ENCODE peak calls at places on chromosome 14, in six cellular contexts. I is SK-N-SH, C is K562, Z is H1, X is HepG2, K is GM12878. G is an unnamed sample.

GRCh38 chr14:21987937-21988336 is 314.3 kb upstream of the OR4E1 start:
- DNase-seq in I (peak; percentile 11), X (peak; percentile 68), K (no peak), C (peak; percentile 10), Z (no peak), G (peak; percentile 45)

GRCh38 chr14:88321692-88322504 is 1.2 kb downstream of the KCNK10 start:
- DNase-seq in K (no peak), X (no peak), I (no peak), Z (peak; percentile 47), C (no peak), G (no peak)

GRCh38 chr14:48373993-48374392 is 698.6 kb upstream of the MDGA2 start:
- DNase-seq in K (no peak), Z (no peak), X (no peak), C (no peak), I (no peak), G (no peak)

GRCh38 chr14:101200008-101200649 is 296.6 kb upstream of the RTL1 start:
- DNase-seq in C (no peak), X (no peak), K (no peak), I (peak; percentile 6), Z (peak; percentile 32), G (no peak)

GRCh38 chr14:65134651-65135579 is 32.6 kb upstream of the MAX start:
- DNase-seq in I (no peak), Z (no peak), C (no peak), K (no peak), X (no peak), G (no peak)

GRCh38 chr14:102227184-102227964 is 77.6 kb downstream of the MOK start:
- DNase-seq in I (no peak), Z (no peak), K (no peak), C (no peak), X (no peak), G (no peak)

GRCh38 chr14:75615200-75615599 is 36.8 kb downstream of the FLVCR2 start:
- DNase-seq in Z (no peak), X (no peak), C (no peak), K (no peak), I (no peak), G (no peak)

GRCh38 chr14:90960818-90961217 is 99.6 kb downstream of the RPS6KA5 start:
- DNase-seq in K (no peak), X (no peak), C (no peak), I (no peak), Z (no peak), G (no peak)

GRCh38 chr14:75715926-75716780 is 55.1 kb downstream of the TTLL5 start:
- DNase-seq in Z (no peak), K (no peak), C (no peak), I (no peak), X (no peak), G (no peak)

GRCh38 chr14:83548061-83548839 is 1981.7 kb upstream of the FLRT2 start:
- DNase-seq in X (no peak), K (no peak), I (no peak), Z (no peak), C (no peak), G (no peak)

GRCh38 chr14:30395065-30395464 is 163.9 kb upstream of the G2E3 start:
- DNase-seq in X (no peak), K (no peak), C (no peak), I (no peak), Z (no peak), G (no peak)

GRCh38 chr14:96578619-96579018 is 76.4 kb downstream of the PAPOLA start:
- DNase-seq in K (no peak), I (no peak), Z (no peak), C (no peak), X (no peak), G (no peak)

GRCh38 chr14:103657466-103657865 is 28.5 kb downstream of the KLC1 start:
- DNase-seq in Z (no peak), C (no peak), K (no peak), X (no peak), I (no peak), G (no peak)

GRCh38 chr14:94239416-94239815 is 53.7 kb downstream of the SERPINA10 start:
- DNase-seq in C (no peak), X (no peak), I (no peak), Z (no peak), K (no peak), G (no peak)

GRCh38 chr14:70029296-70030132 is 150.3 kb downstream of the SMOC1 start:
- DNase-seq in C (no peak), K (no peak), I (no peak), X (no peak), Z (no peak), G (no peak)

GRCh38 chr14:76768671-76769500 is 7.6 kb downstream of the VASH1 start:
- DNase-seq in C (no peak), I (no peak), Z (peak; percentile 41), X (no peak), K (no peak), G (no peak)
- H3K27ac ChIP-seq in C (no peak overlapping the region), I (peak overlapping the region; percentile 75), Z (no peak overlapping the region), X (no peak overlapping the region), K (no peak overlapping the region), G (no peak overlapping the region)

GRCh38 chr14:77203611-77204456 is 22.2 kb downstream of the TMEM63C start:
- DNase-seq in Z (no peak), I (peak; percentile 70), X (no peak), K (no peak), C (no peak), G (no peak)
- TF ChIP-seq SIN3A in Z (no peak), I (no peak), X (no peak), K (no peak), C (no peak), G (no peak)

DNA sequence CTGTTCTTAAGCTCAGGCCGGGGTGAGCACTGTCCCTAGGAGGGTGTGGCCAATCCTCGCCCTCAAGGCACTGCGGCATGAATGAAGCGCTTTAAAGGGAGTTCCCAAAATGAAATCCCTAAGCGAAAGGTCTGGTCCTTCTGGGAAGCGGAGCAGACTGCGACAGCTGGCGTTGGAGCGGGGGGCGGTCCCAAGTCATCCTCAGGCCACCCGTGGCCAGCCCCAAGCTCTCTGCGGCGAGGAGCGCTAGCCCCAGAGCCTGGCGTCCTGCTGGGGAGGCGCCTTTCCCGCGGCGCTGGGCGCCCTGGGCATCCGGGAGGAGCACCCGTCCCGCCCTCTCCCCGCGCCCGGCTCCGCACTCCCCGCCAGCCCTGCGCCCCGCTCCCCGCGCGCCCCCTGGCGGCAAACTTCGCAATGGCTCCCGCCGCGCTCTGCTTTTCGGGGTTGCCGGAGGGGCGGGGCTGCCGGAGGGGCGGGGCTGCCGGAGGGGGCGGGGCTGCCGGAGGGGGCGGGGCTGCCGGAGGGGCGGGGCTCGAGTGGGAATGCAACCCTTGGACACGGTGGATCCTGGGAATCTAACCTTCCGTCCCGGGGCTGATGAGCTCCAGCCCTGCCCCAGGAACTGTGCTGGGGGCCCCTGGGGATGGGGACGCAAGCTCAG is 25.4 kb downstream of the ZBTB42 start:
- DNase-seq in I (peak; percentile 95), Z (peak; percentile 100), X (peak; percentile 65), K (no peak), C (peak; percentile 83), G (peak; percentile 47)
- H3K27ac ChIP-seq in I (peak overlapping the region; percentile 35), Z (no peak overlapping the region), X (peak overlapping the region; percentile 56), K (no peak overlapping the region), C (no peak overlapping the region), G (peak overlapping the region; percentile 42)

GRCh38 chr14:32366256-32366655 is 37.2 kb downstream of the AKAP6 start:
- DNase-seq in X (no peak), Z (no peak), K (no peak), I (peak; percentile 34), C (no peak), G (no peak)
- TF ChIP-seq SIN3A in X (no peak), Z (no peak), K (no peak), I (no peak), C (no peak), G (no peak)

DNA sequence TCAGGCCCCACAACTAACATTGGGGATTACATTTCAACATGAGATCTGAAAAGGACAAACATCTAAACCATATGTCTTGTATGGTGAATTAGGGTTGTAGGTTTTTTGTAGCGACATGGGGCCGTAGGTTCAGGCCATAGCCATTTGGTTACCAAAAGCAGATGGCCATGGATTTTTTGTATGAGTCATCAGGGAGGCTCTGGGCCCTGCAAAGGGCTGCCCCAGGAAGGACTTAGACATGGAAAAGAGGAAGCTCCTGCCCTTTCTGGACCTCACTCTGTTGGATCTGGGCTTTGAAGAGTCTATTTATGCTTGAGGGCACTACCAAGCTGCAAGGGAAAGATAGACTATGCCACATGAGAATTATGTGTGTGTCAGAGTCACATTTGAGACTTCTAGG is 89.3 kb upstream of the DHRS4 start:
- DNase-seq in I (no peak), X (no peak), C (no peak), K (no peak), Z (no peak), G (no peak)
- H3K27ac ChIP-seq in I (no peak overlapping the region), X (no peak overlapping the region), C (no peak overlapping the region), K (no peak overlapping the region), Z (no peak overlapping the region), G (no peak overlapping the region)

GRCh38 chr14:61227893-61228591 is 53.1 kb downstream of the TMEM30B start:
- DNase-seq in Z (no peak), I (no peak), X (no peak), K (no peak), C (no peak), G (no peak)
- TF ChIP-seq SIN3A in Z (no peak), I (no peak), X (no peak), K (no peak), C (no peak), G (no peak)

DNA sequence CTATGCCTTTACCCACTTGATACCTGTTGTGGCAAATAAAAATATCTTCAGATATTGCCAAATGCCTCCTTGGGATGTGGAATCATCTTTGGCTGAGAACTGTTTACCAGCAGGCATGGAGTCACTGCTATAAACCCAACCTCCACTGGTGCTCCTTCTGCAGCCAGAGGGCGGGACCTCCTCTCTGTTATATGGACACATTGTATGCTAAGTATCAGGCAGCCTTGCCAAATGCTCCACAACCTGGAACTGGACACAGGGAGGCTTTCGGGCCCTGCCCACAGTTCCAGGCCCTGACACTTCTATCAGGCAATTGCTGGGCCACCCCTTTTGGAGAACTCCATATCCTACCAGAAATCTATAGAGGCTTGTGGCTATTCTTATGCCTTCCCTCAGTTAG is 201.0 kb downstream of the TMX1 start:
- DNase-seq in Z (no peak), K (no peak), C (no peak), I (no peak), X (no peak), G (no peak)
- H3K27ac ChIP-seq in Z (no peak overlapping the region), K (no peak overlapping the region), C (no peak overlapping the region), I (peak overlapping the region; percentile 86), X (no peak overlapping the region), G (no peak overlapping the region)

GRCh38 chr14:36477266-36477665 is 42.8 kb downstream of the NKX2-1 start:
- DNase-seq in Z (no peak), C (no peak), I (no peak), X (no peak), K (no peak), G (no peak)
- TF ChIP-seq SIN3A in Z (no peak), C (no peak), I (no peak), X (no peak), K (no peak), G (no peak)

GRCh38 chr14:54603362-54603761 is 36.4 kb downstream of the SAMD4A start:
- DNase-seq in K (no peak), X (no peak), I (no peak), Z (no peak), C (no peak), G (no peak)
- H3K27ac ChIP-seq in K (no peak overlapping the region), X (no peak overlapping the region), I (no peak overlapping the region), Z (no peak overlapping the region), C (no peak overlapping the region), G (no peak overlapping the region)